ENCODE peak calls at places on chromosome 18, in four cellular contexts. One of them, this sample, is unnamed.

GRCh38 chr18:64115906-64116305 is 33.0 kb downstream of the LINC00305 start:
- DNase-seq in NCI-H524 treated with DMSO at 0.1 percent for 48 hours: no peak
- DNase-seq in bronchial epithelial cell: no peak
- DNase-seq in endothelial cell: no peak
- DNase-seq in this sample: no peak

GRCh38 chr18:41864216-41864615 is 90.8 kb upstream of the PIK3C3 start:
- DNase-seq in NCI-H524 treated with DMSO at 0.1 percent for 48 hours: no peak
- DNase-seq in bronchial epithelial cell: no peak
- DNase-seq in endothelial cell: no peak
- DNase-seq in this sample: no peak

GRCh38 chr18:11654736-11655604 is 34.1 kb upstream of the GNAL start:
- DNase-seq in NCI-H524 treated with DMSO at 0.1 percent for 48 hours: no peak
- DNase-seq in bronchial epithelial cell: peak; percentile 43
- DNase-seq in endothelial cell: peak; percentile 84
- DNase-seq in this sample: no peak

GRCh38 chr18:45774065-45774521 is 50.1 kb downstream of the SLC14A1 start:
- DNase-seq in NCI-H524 treated with DMSO at 0.1 percent for 48 hours: no peak
- DNase-seq in bronchial epithelial cell: peak; percentile 90
- DNase-seq in endothelial cell: no peak
- DNase-seq in this sample: no peak

GRCh38 chr18:12943200-12943599 is 4.6 kb upstream of the SEH1L start:
- DNase-seq in NCI-H524 treated with DMSO at 0.1 percent for 48 hours: no peak
- DNase-seq in bronchial epithelial cell: no peak
- DNase-seq in endothelial cell: no peak
- DNase-seq in this sample: no peak

GRCh38 chr18:58135806-58136331 is 91.8 kb downstream of the NEDD4L start:
- DNase-seq in NCI-H524 treated with DMSO at 0.1 percent for 48 hours: peak; percentile 4
- DNase-seq in bronchial epithelial cell: peak; percentile 68
- DNase-seq in endothelial cell: peak; percentile 70
- DNase-seq in this sample: peak; percentile 57

GRCh38 chr18:63994783-63995399 is 25.0 kb downstream of the SERPINB8 start:
- DNase-seq in NCI-H524 treated with DMSO at 0.1 percent for 48 hours: no peak
- DNase-seq in bronchial epithelial cell: peak; percentile 59
- DNase-seq in endothelial cell: peak; percentile 39
- DNase-seq in this sample: peak; percentile 32

GRCh38 chr18:51123481-51123880 is 74.0 kb downstream of the MEX3C start:
- DNase-seq in NCI-H524 treated with DMSO at 0.1 percent for 48 hours: no peak
- DNase-seq in bronchial epithelial cell: no peak
- DNase-seq in endothelial cell: no peak
- DNase-seq in this sample: no peak

GRCh38 chr18:21203096-21203495 is 38.9 kb upstream of the GREB1L start:
- DNase-seq in NCI-H524 treated with DMSO at 0.1 percent for 48 hours: no peak
- DNase-seq in bronchial epithelial cell: no peak
- DNase-seq in endothelial cell: no peak
- DNase-seq in this sample: no peak

GRCh38 chr18:77013777-77014525 is 118.6 kb downstream of the MBP start:
- DNase-seq in NCI-H524 treated with DMSO at 0.1 percent for 48 hours: no peak
- DNase-seq in bronchial epithelial cell: no peak
- DNase-seq in endothelial cell: no peak
- DNase-seq in this sample: peak; percentile 27

GRCh38 chr18:6747646-6748045 is 18.1 kb downstream of the ARHGAP28 start:
- DNase-seq in NCI-H524 treated with DMSO at 0.1 percent for 48 hours: no peak
- DNase-seq in bronchial epithelial cell: peak; percentile 91
- DNase-seq in endothelial cell: no peak
- DNase-seq in this sample: no peak

GRCh38 chr18:68865021-68865420 is 67.1 kb downstream of the CCDC102B start:
- DNase-seq in NCI-H524 treated with DMSO at 0.1 percent for 48 hours: no peak
- DNase-seq in bronchial epithelial cell: no peak
- DNase-seq in endothelial cell: no peak
- DNase-seq in this sample: no peak

GRCh38 chr18:72652990-72653593 is 109.0 kb upstream of the CBLN2 start:
- DNase-seq in NCI-H524 treated with DMSO at 0.1 percent for 48 hours: no peak
- DNase-seq in bronchial epithelial cell: peak; percentile 18
- DNase-seq in endothelial cell: peak; percentile 69
- DNase-seq in this sample: no peak

GRCh38 chr18:72091369-72091768 is 452.8 kb downstream of the CBLN2 start:
- DNase-seq in NCI-H524 treated with DMSO at 0.1 percent for 48 hours: no peak
- DNase-seq in bronchial epithelial cell: no peak
- DNase-seq in endothelial cell: no peak
- DNase-seq in this sample: no peak

GRCh38 chr18:74139888-74140287 is 7.7 kb downstream of the FBXO15 start:
- DNase-seq in NCI-H524 treated with DMSO at 0.1 percent for 48 hours: no peak
- DNase-seq in bronchial epithelial cell: peak; percentile 79
- DNase-seq in endothelial cell: no peak
- DNase-seq in this sample: no peak

GRCh38 chr18:7224198-7224597 is 6.7 kb upstream of the LRRC30 start:
- DNase-seq in NCI-H524 treated with DMSO at 0.1 percent for 48 hours: no peak
- DNase-seq in bronchial epithelial cell: no peak
- DNase-seq in endothelial cell: no peak
- DNase-seq in this sample: no peak

GRCh38 chr18:46169464-46169941 is 65.3 kb downstream of the HAUS1 start:
- DNase-seq in NCI-H524 treated with DMSO at 0.1 percent for 48 hours: no peak
- DNase-seq in bronchial epithelial cell: peak; percentile 75
- DNase-seq in endothelial cell: no peak
- DNase-seq in this sample: no peak

GRCh38 chr18:63307555-63308200 is 11.9 kb downstream of the BCL2 start:
- DNase-seq in NCI-H524 treated with DMSO at 0.1 percent for 48 hours: peak; percentile 88
- DNase-seq in bronchial epithelial cell: no peak
- DNase-seq in endothelial cell: no peak
- DNase-seq in this sample: no peak

GRCh38 chr18:62187543-62188378 is 706 bp downstream of the RELCH start:
- DNase-seq in NCI-H524 treated with DMSO at 0.1 percent for 48 hours: no peak
- DNase-seq in bronchial epithelial cell: peak; percentile 33
- DNase-seq in endothelial cell: peak; percentile 21
- DNase-seq in this sample: no peak

GRCh38 chr18:42053188-42053781 is 98.3 kb downstream of the PIK3C3 start:
- DNase-seq in NCI-H524 treated with DMSO at 0.1 percent for 48 hours: no peak
- DNase-seq in bronchial epithelial cell: peak; percentile 48
- DNase-seq in endothelial cell: peak; percentile 66
- DNase-seq in this sample: no peak

GRCh38 chr18:6069103-6069502 is 173.8 kb upstream of the TMEM200C start:
- DNase-seq in NCI-H524 treated with DMSO at 0.1 percent for 48 hours: no peak
- DNase-seq in bronchial epithelial cell: no peak
- DNase-seq in endothelial cell: no peak
- DNase-seq in this sample: no peak

GRCh38 chr18:32315881-32316280 is 126.0 kb downstream of the MEP1B start:
- DNase-seq in NCI-H524 treated with DMSO at 0.1 percent for 48 hours: no peak
- DNase-seq in bronchial epithelial cell: peak; percentile 58
- DNase-seq in endothelial cell: no peak
- DNase-seq in this sample: no peak

GRCh38 chr18:70107037-70107436 is 98.5 kb downstream of the RTTN start:
- DNase-seq in NCI-H524 treated with DMSO at 0.1 percent for 48 hours: no peak
- DNase-seq in bronchial epithelial cell: no peak
- DNase-seq in endothelial cell: no peak
- DNase-seq in this sample: no peak

GRCh38 chr18:8816233-8816632 is 110.9 kb downstream of the MTCL1 start:
- DNase-seq in NCI-H524 treated with DMSO at 0.1 percent for 48 hours: no peak
- DNase-seq in bronchial epithelial cell: no peak
- DNase-seq in endothelial cell: no peak
- DNase-seq in this sample: no peak

GRCh38 chr18:24027156-24027555 is 12.6 kb downstream of the TTC39C start:
- DNase-seq in NCI-H524 treated with DMSO at 0.1 percent for 48 hours: no peak
- DNase-seq in bronchial epithelial cell: peak; percentile 95
- DNase-seq in endothelial cell: no peak
- DNase-seq in this sample: peak; percentile 82

GRCh38 chr18:12656671-12657047 is 1.2 kb downstream of the SPIRE1 start:
- DNase-seq in NCI-H524 treated with DMSO at 0.1 percent for 48 hours: no peak
- DNase-seq in bronchial epithelial cell: peak; percentile 20
- DNase-seq in endothelial cell: no peak
- DNase-seq in this sample: no peak

GRCh38 chr18:7393080-7393479 is 162.2 kb downstream of the LRRC30 start:
- DNase-seq in NCI-H524 treated with DMSO at 0.1 percent for 48 hours: no peak
- DNase-seq in bronchial epithelial cell: no peak
- DNase-seq in endothelial cell: no peak
- DNase-seq in this sample: no peak

GRCh38 chr18:49910986-49911385 is 97.7 kb upstream of the ACAA2 start:
- DNase-seq in NCI-H524 treated with DMSO at 0.1 percent for 48 hours: no peak
- DNase-seq in bronchial epithelial cell: no peak
- DNase-seq in endothelial cell: no peak
- DNase-seq in this sample: no peak

GRCh38 chr18:23302852-23303527 is 150.1 kb upstream of the RIOK3 start:
- DNase-seq in NCI-H524 treated with DMSO at 0.1 percent for 48 hours: no peak
- DNase-seq in bronchial epithelial cell: peak; percentile 69
- DNase-seq in endothelial cell: peak; percentile 10
- DNase-seq in this sample: no peak

GRCh38 chr18:3530807-3531206 is 80.8 kb downstream of the TGIF1 start:
- DNase-seq in NCI-H524 treated with DMSO at 0.1 percent for 48 hours: no peak
- DNase-seq in bronchial epithelial cell: no peak
- DNase-seq in endothelial cell: no peak
- DNase-seq in this sample: no peak

GRCh38 chr18:1618364-1618763 is 713.7 kb downstream of the ADCYAP1 start:
- DNase-seq in NCI-H524 treated with DMSO at 0.1 percent for 48 hours: no peak
- DNase-seq in bronchial epithelial cell: no peak
- DNase-seq in endothelial cell: no peak
- DNase-seq in this sample: no peak

GRCh38 chr18:56473400-56474059 is 164.9 kb downstream of the TXNL1 start:
- DNase-seq in NCI-H524 treated with DMSO at 0.1 percent for 48 hours: no peak
- DNase-seq in bronchial epithelial cell: no peak
- DNase-seq in endothelial cell: no peak
- DNase-seq in this sample: no peak

GRCh38 chr18:75204262-75204977 is 4.5 kb downstream of the PTGR3 start:
- DNase-seq in NCI-H524 treated with DMSO at 0.1 percent for 48 hours: no peak
- DNase-seq in bronchial epithelial cell: no peak
- DNase-seq in endothelial cell: peak; percentile 36
- DNase-seq in this sample: no peak

GRCh38 chr18:50069422-50069821 is 125.5 kb downstream of the MYO5B start:
- DNase-seq in NCI-H524 treated with DMSO at 0.1 percent for 48 hours: no peak
- DNase-seq in bronchial epithelial cell: no peak
- DNase-seq in endothelial cell: no peak
- DNase-seq in this sample: no peak

GRCh38 chr18:47987456-47987735 is 56.9 kb upstream of the SMAD2 start:
- DNase-seq in NCI-H524 treated with DMSO at 0.1 percent for 48 hours: no peak
- DNase-seq in bronchial epithelial cell: peak; percentile 47
- DNase-seq in endothelial cell: no peak
- DNase-seq in this sample: no peak